ENCODE peak calls at places on chromosomes 1 and 21, in six cellular contexts. V, J, X, U, Q and T are unnamed samples.
A peak's percentile ranks its signal among the peaks of the same experiment; 100 is the strongest.

GRCh38 chr1:22137006-22137720 is 5.7 kb downstream of the WNT4 start:
- DNase-seq in V (no peak), Q (no peak), U (no peak), X (no peak), J (no peak), T (no peak)

GRCh38 chr1:216422821-216423529 is at the start of gene USH2A:
- DNase-seq in V (no peak), J (no peak), U (no peak), Q (no peak), X (no peak), T (no peak)

GRCh38 chr1:203046984-203047630 is 20.8 kb downstream of the PPFIA4 start:
- DNase-seq in U (peak; percentile 75), V (no peak), J (peak; percentile 67), X (no peak), Q (no peak), T (peak; percentile 91)

GRCh38 chr1:226691257-226691656 is 47.8 kb downstream of the ITPKB start:
- DNase-seq in Q (peak; percentile 32), U (no peak), V (no peak), X (no peak), J (no peak), T (no peak)

GRCh38 chr1:39129514-39129913 is 75.0 kb upstream of the MACF1 start:
- DNase-seq in U (peak; percentile 62), Q (no peak), X (no peak), J (no peak), V (no peak), T (peak; percentile 40)

GRCh38 chr1:19010503-19010902 is 54.0 kb upstream of the IFFO2 start:
- DNase-seq in Q (no peak), X (no peak), U (no peak), J (no peak), V (peak; percentile 1), T (no peak)

GRCh38 chr1:160618763-160619274 is 28.0 kb downstream of the SLAMF1 start:
- DNase-seq in U (no peak), V (peak; percentile 44), X (no peak), J (no peak), Q (no peak), T (no peak)

GRCh38 chr1:26016258-26016943 is 5.2 kb upstream of the EXTL1 start:
- DNase-seq in Q (no peak), J (no peak), X (no peak), U (no peak), V (no peak), T (no peak)

GRCh38 chr1:97911266-97912215 is 9.3 kb downstream of the DPYD start:
- DNase-seq in V (no peak), U (peak; percentile 17), J (no peak), X (no peak), Q (no peak), T (no peak)

GRCh38 chr1:110524311-110525249 is 5.6 kb upstream of the KCNA10 start:
- DNase-seq in X (peak; percentile 16), V (peak; percentile 89), Q (peak; percentile 21), J (peak; percentile 2), U (no peak), T (peak; percentile 34)

GRCh38 chr1:18385239-18385790 is 95.4 kb upstream of the KLHDC7A start:
- DNase-seq in U (peak; percentile 6), X (no peak), Q (no peak), J (no peak), V (no peak), T (no peak)

GRCh38 chr21:32545948-32546441 is 39.3 kb downstream of the TCP10L start:
- DNase-seq in V (no peak), J (no peak), U (peak; percentile 3), Q (no peak), X (no peak), T (peak; percentile 35)

GRCh38 chr1:119475866-119476439 is 31.1 kb upstream of the HSD3B1 start:
- DNase-seq in J (peak; percentile 23), X (no peak), Q (no peak), U (peak; percentile 19), V (peak; percentile 85), T (peak; percentile 15)

GRCh38 chr21:36065497-36066036 is 4.3 kb upstream of the CBR1 start:
- DNase-seq in Q (no peak), J (no peak), U (peak; percentile 60), V (no peak), X (no peak), T (peak; percentile 49)

GRCh38 chr1:222828939-222829338 is 14.1 kb downstream of the DISP1 start:
- DNase-seq in Q (no peak), U (no peak), V (no peak), J (no peak), X (no peak), T (no peak)

GRCh38 chr1:225449261-225449660 is 21.4 kb upstream of the LBR start:
- DNase-seq in V (no peak), J (peak; percentile 65), U (no peak), X (no peak), Q (no peak), T (no peak)

GRCh38 chr1:173422456-173422976 is 54.6 kb upstream of the PRDX6 start:
- DNase-seq in X (no peak), J (no peak), V (no peak), Q (no peak), U (no peak), T (no peak)

GRCh38 chr1:41810446-41810845 is 108.3 kb downstream of the HIVEP3 start:
- DNase-seq in Q (no peak), J (no peak), U (peak; percentile 38), V (peak; percentile 16), X (no peak), T (peak; percentile 51)

GRCh38 chr1:198147216-198147615 is 9.6 kb upstream of the NEK7 start:
- DNase-seq in Q (no peak), U (no peak), X (no peak), V (no peak), J (no peak), T (no peak)

GRCh38 chr1:27979151-27979858 is 19.5 kb downstream of the XKR8 start:
- DNase-seq in Q (no peak), J (peak; percentile 19), U (peak; percentile 83), V (peak; percentile 56), X (no peak), T (peak; percentile 62)

GRCh38 chr21:43626390-43626789 is 32.9 kb downstream of the HSF2BP start:
- DNase-seq in X (no peak), J (no peak), U (no peak), V (no peak), Q (no peak), T (no peak)

GRCh38 chr1:24111264-24111997 is 504 bp downstream of the MYOM3 start:
- DNase-seq in J (no peak), X (no peak), U (peak; percentile 32), V (no peak), Q (no peak), T (no peak)

GRCh38 chr1:209105769-209106168 is 477.7 kb upstream of the CAMK1G start:
- DNase-seq in V (no peak), J (no peak), U (no peak), X (no peak), Q (no peak), T (peak; percentile 8)

GRCh38 chr1:22728751-22729399 is 18.2 kb downstream of the EPHB2 start:
- DNase-seq in J (no peak), U (no peak), V (no peak), Q (no peak), X (no peak), T (no peak)

GRCh38 chr1:200438911-200439310 is 29.1 kb upstream of the ZNF281 start:
- DNase-seq in U (peak; percentile 50), V (no peak), Q (no peak), X (no peak), J (no peak), T (peak; percentile 31)

GRCh38 chr1:36513676-36514473 is 31.2 kb upstream of the CSF3R start:
- DNase-seq in Q (no peak), J (no peak), X (no peak), U (no peak), V (no peak), T (no peak)

GRCh38 chr1:27504588-27505419 is 14.8 kb upstream of the WASF2 start:
- DNase-seq in U (peak; percentile 77), Q (no peak), X (no peak), J (no peak), V (peak; percentile 24), T (peak; percentile 74)

GRCh38 chr1:205449750-205450443 is 5.9 kb downstream of the BLACAT1 start:
- DNase-seq in X (no peak), V (no peak), J (peak; percentile 90), U (peak; percentile 6), Q (no peak), T (peak; percentile 68)